ENCODE peak calls at places on chromosomes 11 and 22, in six cellular contexts. One of them, this sample, is unnamed.

GRCh38 chr11:8624698-8625097 is 30.7 kb upstream of the STK33 start:
- DNase-seq in ovary: no peak
- DNase-seq in stomach: no peak
- DNase-seq in sigmoid colon: no peak
- DNase-seq in tibial nerve: no peak
- DNase-seq in SK-N-SH: no peak
- DNase-seq in this sample: no peak

GRCh38 chr11:93903989-93904388 is 53.6 kb upstream of the VSTM5 start:
- DNase-seq in ovary: no peak
- DNase-seq in stomach: no peak
- DNase-seq in sigmoid colon: no peak
- DNase-seq in tibial nerve: no peak
- DNase-seq in SK-N-SH: no peak
- DNase-seq in this sample: no peak

GRCh38 chr22:45638834-45639746 is 32.5 kb upstream of the ATXN10 start:
- DNase-seq in ovary: no peak
- DNase-seq in stomach: peak
- DNase-seq in sigmoid colon: peak
- DNase-seq in tibial nerve: peak
- DNase-seq in SK-N-SH: no peak
- DNase-seq in this sample: peak

GRCh38 chr11:9002920-9003572 is 755 bp downstream of the NRIP3 start:
- DNase-seq in ovary: no peak
- DNase-seq in stomach: no peak
- DNase-seq in sigmoid colon: no peak
- DNase-seq in tibial nerve: no peak
- DNase-seq in SK-N-SH: no peak
- DNase-seq in this sample: no peak

GRCh38 chr11:114279778-114280532 is 16.2 kb upstream of the NNMT start:
- DNase-seq in ovary: no peak
- DNase-seq in stomach: no peak
- DNase-seq in sigmoid colon: no peak
- DNase-seq in tibial nerve: no peak
- DNase-seq in SK-N-SH: no peak
- DNase-seq in this sample: no peak

GRCh38 chr11:104772806-104773241 is 125.4 kb downstream of the CASP12 start:
- DNase-seq in ovary: no peak
- DNase-seq in stomach: no peak
- DNase-seq in sigmoid colon: no peak
- DNase-seq in tibial nerve: peak
- DNase-seq in SK-N-SH: peak
- DNase-seq in this sample: no peak

GRCh38 chr22:16963189-16963945 is 44.7 kb downstream of the GAB4 start:
- DNase-seq in ovary: no peak
- DNase-seq in stomach: no peak
- DNase-seq in sigmoid colon: no peak
- DNase-seq in tibial nerve: no peak
- DNase-seq in SK-N-SH: no peak
- DNase-seq in this sample: no peak

GRCh38 chr22:33022231-33022630 is 36.0 kb downstream of the SYN3 start:
- DNase-seq in ovary: no peak
- DNase-seq in stomach: no peak
- DNase-seq in sigmoid colon: no peak
- DNase-seq in tibial nerve: no peak
- DNase-seq in SK-N-SH: no peak
- DNase-seq in this sample: no peak

GRCh38 chr22:31846161-31847115 is 92.6 kb downstream of the DEPDC5 start:
- DNase-seq in ovary: no peak
- DNase-seq in stomach: no peak
- DNase-seq in sigmoid colon: no peak
- DNase-seq in tibial nerve: no peak
- DNase-seq in SK-N-SH: peak
- DNase-seq in this sample: no peak

GRCh38 chr22:33600113-33600512 is 320.2 kb downstream of the LARGE1 start:
- DNase-seq in ovary: no peak
- DNase-seq in stomach: no peak
- DNase-seq in sigmoid colon: no peak
- DNase-seq in tibial nerve: no peak
- DNase-seq in SK-N-SH: no peak
- DNase-seq in this sample: no peak

GRCh38 chr11:459511-460220 is 9.6 kb downstream of the PTDSS2 start:
- DNase-seq in ovary: no peak
- DNase-seq in stomach: no peak
- DNase-seq in sigmoid colon: no peak
- DNase-seq in tibial nerve: no peak
- DNase-seq in SK-N-SH: no peak
- DNase-seq in this sample: no peak

DNA sequence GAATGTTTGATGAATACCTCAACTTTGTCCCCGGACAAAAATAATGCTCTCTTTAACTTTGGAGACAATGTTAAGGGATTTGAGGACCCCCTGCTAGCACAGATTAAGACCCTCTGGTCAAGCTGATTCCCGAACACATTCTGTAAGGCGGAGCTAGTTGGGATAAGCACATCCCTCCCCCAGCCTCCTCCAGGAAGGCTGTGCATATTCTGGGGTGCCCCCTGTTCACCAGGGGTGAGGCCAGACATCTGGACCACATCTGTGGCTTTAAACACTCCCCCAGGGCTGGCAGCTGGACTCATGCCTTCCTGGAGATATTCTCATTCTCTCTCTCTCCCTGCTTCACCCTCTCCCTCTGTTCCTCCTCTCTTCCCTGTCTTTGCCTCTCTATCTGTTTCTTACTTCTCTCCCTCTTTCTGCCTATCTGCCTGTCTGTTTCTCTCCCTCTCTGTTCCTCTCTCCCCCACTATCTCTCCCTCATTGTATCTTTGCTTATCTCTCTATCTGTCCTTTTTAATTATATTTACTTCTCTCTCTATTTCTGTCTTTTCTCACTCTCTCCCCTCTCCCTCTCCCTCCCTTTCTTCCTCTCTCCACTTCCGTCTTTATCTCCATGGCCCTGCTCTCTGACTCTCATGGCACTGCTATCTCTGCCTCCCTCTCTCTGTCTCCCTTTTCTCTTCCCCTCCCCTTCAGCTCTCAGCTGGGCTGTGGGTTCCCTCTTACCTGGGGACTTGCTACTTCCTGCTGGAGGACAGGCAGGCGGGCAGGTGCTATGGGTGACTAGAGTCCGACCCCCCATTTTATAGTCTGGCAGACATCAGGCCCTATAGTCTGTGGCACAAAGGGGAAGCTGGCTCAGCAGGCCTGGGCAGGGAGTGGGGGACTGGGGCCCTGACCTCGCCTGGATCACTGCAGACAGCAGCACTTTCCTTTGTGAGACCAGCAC is at the start of gene CRYBB1:
- DNase-seq in ovary: no peak
- DNase-seq in stomach: no peak
- DNase-seq in sigmoid colon: peak
- DNase-seq in tibial nerve: no peak
- DNase-seq in SK-N-SH: peak
- DNase-seq in this sample: no peak
- TF ChIP-seq EP300 in ovary: no peak
- TF ChIP-seq EP300 in stomach: no peak
- TF ChIP-seq EP300 in sigmoid colon: no peak
- TF ChIP-seq EP300 in tibial nerve: no peak
- TF ChIP-seq EP300 in SK-N-SH: peak
- TF ChIP-seq EP300 in this sample: no peak

GRCh38 chr11:111926505-111927391 is 8.0 kb downstream of the C11orf52 start:
- DNase-seq in ovary: peak
- DNase-seq in stomach: peak
- DNase-seq in sigmoid colon: peak
- DNase-seq in tibial nerve: peak
- DNase-seq in SK-N-SH: peak
- DNase-seq in this sample: peak

GRCh38 chr11:111923351-111923788 is 4.7 kb downstream of the C11orf52 start:
- DNase-seq in ovary: no peak
- DNase-seq in stomach: no peak
- DNase-seq in sigmoid colon: peak
- DNase-seq in tibial nerve: peak
- DNase-seq in SK-N-SH: no peak
- DNase-seq in this sample: no peak

GRCh38 chr11:111925953-111926352 is 7.2 kb downstream of the C11orf52 start:
- DNase-seq in ovary: peak
- DNase-seq in stomach: no peak
- DNase-seq in sigmoid colon: peak
- DNase-seq in tibial nerve: no peak
- DNase-seq in SK-N-SH: no peak
- DNase-seq in this sample: no peak

GRCh38 chr11:111922803-111923202 is 4.1 kb downstream of the C11orf52 start:
- DNase-seq in ovary: peak
- DNase-seq in stomach: peak
- DNase-seq in sigmoid colon: peak
- DNase-seq in tibial nerve: peak
- DNase-seq in SK-N-SH: no peak
- DNase-seq in this sample: no peak

DNA sequence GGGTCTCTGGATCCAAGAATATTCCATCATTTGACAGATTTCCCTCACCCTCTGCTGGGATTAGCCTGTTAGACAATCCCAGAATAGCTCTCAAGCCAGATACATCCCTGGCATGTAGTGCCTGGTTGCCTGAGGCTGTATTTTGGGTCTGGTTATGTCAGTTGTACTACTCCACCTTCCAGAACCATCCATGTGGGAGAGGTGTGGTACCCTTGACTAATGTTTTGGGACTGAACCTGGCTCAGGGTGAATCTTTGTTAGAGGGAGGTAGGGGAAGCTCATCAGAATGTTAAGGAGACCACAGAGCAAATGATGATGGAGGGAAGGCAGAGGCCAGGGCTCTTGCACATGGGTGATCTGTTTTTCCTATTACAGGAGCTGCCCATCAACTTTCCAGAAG is 5.2 kb downstream of the C11orf52 start:
- DNase-seq in ovary: no peak
- DNase-seq in stomach: no peak
- DNase-seq in sigmoid colon: peak
- DNase-seq in tibial nerve: no peak
- DNase-seq in SK-N-SH: no peak
- DNase-seq in this sample: no peak
- H3K4me3 ChIP-seq in ovary: no peak
- H3K4me3 ChIP-seq in stomach: no peak
- H3K4me3 ChIP-seq in sigmoid colon: no peak
- H3K4me3 ChIP-seq in tibial nerve: peak
- H3K4me3 ChIP-seq in SK-N-SH: no peak
- H3K4me3 ChIP-seq in this sample: no peak

GRCh38 chr11:72411623-72412532 is 22.5 kb downstream of the CLPB start:
- DNase-seq in ovary: no peak
- DNase-seq in stomach: no peak
- DNase-seq in sigmoid colon: peak
- DNase-seq in tibial nerve: peak
- DNase-seq in SK-N-SH: peak
- DNase-seq in this sample: no peak

GRCh38 chr11:72418834-72419560 is 15.3 kb downstream of the CLPB start:
- DNase-seq in ovary: no peak
- DNase-seq in stomach: no peak
- DNase-seq in sigmoid colon: peak
- DNase-seq in tibial nerve: no peak
- DNase-seq in SK-N-SH: no peak
- DNase-seq in this sample: peak

GRCh38 chr11:72410956-72411355 is 23.4 kb downstream of the CLPB start:
- DNase-seq in ovary: no peak
- DNase-seq in stomach: no peak
- DNase-seq in sigmoid colon: peak
- DNase-seq in tibial nerve: no peak
- DNase-seq in SK-N-SH: no peak
- DNase-seq in this sample: no peak

GRCh38 chr11:72409458-72409857 is 24.9 kb downstream of the CLPB start:
- DNase-seq in ovary: no peak
- DNase-seq in stomach: no peak
- DNase-seq in sigmoid colon: peak
- DNase-seq in tibial nerve: no peak
- DNase-seq in SK-N-SH: no peak
- DNase-seq in this sample: no peak

DNA sequence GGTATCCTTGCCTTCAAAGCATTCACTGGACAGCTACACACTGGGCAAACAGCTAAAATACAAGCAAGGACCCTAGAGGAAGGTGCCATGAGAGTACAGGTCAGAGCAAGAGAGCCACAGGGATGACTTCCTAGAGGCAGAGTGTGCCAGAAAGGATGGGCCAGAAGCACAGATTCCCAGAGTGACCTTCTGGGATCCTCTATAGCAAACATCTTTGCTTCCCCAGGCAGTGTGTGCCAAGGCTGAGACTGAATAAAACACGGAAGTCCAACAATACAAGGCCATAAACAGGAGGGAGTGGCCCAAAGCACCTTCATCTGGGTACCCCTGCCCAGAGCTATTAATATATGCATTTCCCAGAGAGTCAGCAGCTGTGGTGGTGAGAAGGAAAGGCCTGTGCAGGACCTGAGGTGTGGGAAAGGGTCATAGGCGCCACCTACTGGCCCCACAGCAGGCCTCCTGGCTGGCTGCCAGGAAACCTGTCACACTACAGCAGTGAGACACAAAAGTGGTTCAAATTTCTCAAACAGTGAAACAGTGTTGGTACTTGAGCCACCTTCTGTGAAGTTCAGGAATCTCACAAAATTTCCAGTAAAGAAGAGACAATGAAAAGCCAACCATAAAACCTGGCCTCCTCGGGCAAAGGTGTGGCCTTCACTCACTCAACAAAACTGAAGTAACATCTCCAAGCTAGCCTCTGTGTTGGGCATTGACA is 20.3 kb downstream of the CLPB start:
- DNase-seq in ovary: peak
- DNase-seq in stomach: peak
- DNase-seq in sigmoid colon: peak
- DNase-seq in tibial nerve: peak
- DNase-seq in SK-N-SH: peak
- DNase-seq in this sample: peak
- TF ChIP-seq EP300 in ovary: no peak
- TF ChIP-seq EP300 in stomach: no peak
- TF ChIP-seq EP300 in sigmoid colon: no peak
- TF ChIP-seq EP300 in tibial nerve: peak
- TF ChIP-seq EP300 in SK-N-SH: peak
- TF ChIP-seq EP300 in this sample: no peak

GRCh38 chr22:50131894-50132293 is 38.6 kb upstream of the PANX2 start:
- DNase-seq in ovary: no peak
- DNase-seq in stomach: no peak
- DNase-seq in sigmoid colon: no peak
- DNase-seq in tibial nerve: no peak
- DNase-seq in SK-N-SH: no peak
- DNase-seq in this sample: peak

GRCh38 chr22:50136431-50137047 is 34.0 kb upstream of the PANX2 start:
- DNase-seq in ovary: no peak
- DNase-seq in stomach: no peak
- DNase-seq in sigmoid colon: no peak
- DNase-seq in tibial nerve: no peak
- DNase-seq in SK-N-SH: no peak
- DNase-seq in this sample: no peak

GRCh38 chr22:50138036-50138435 is 32.5 kb upstream of the PANX2 start:
- DNase-seq in ovary: no peak
- DNase-seq in stomach: no peak
- DNase-seq in sigmoid colon: no peak
- DNase-seq in tibial nerve: no peak
- DNase-seq in SK-N-SH: no peak
- DNase-seq in this sample: no peak

GRCh38 chr22:50138988-50139387 is 31.5 kb upstream of the PANX2 start:
- DNase-seq in ovary: no peak
- DNase-seq in stomach: no peak
- DNase-seq in sigmoid colon: no peak
- DNase-seq in tibial nerve: no peak
- DNase-seq in SK-N-SH: no peak
- DNase-seq in this sample: peak

GRCh38 chr22:50134481-50134880 is 36.0 kb upstream of the PANX2 start:
- DNase-seq in ovary: no peak
- DNase-seq in stomach: no peak
- DNase-seq in sigmoid colon: no peak
- DNase-seq in tibial nerve: no peak
- DNase-seq in SK-N-SH: no peak
- DNase-seq in this sample: peak
- H3K4me3 ChIP-seq in ovary: no peak
- H3K4me3 ChIP-seq in stomach: no peak
- H3K4me3 ChIP-seq in sigmoid colon: no peak
- H3K4me3 ChIP-seq in tibial nerve: no peak
- H3K4me3 ChIP-seq in SK-N-SH: no peak
- H3K4me3 ChIP-seq in this sample: no peak

This sample was measured in suprapubic skin.